ENCODE peak calls at places on chromosomes 6 and 20, in five cellular contexts. I is HFF-Myc, N is fibroblast of mammary gland, R is uterus, V is cardiac muscle cell. S is an unnamed sample.

GRCh38 chr6:34934516-34934915 is 45.5 kb downstream of the ANKS1A start:
- DNase-seq in V (peak; percentile 76), R (peak; percentile 84), N (peak; percentile 68), I (peak; percentile 31), S (no peak)

GRCh38 chr20:59151391-59151790 is 12.2 kb upstream of the ZNF831 start:
- DNase-seq in I (no peak), R (no peak), V (no peak), N (no peak), S (no peak)

GRCh38 chr20:38196016-38196415 is 30.9 kb upstream of the TGM2 start:
- DNase-seq in R (no peak), I (no peak), N (no peak), V (no peak), S (no peak)

GRCh38 chr6:10460096-10460495 is 45.2 kb upstream of the TFAP2A start:
- DNase-seq in R (no peak), N (no peak), V (no peak), I (no peak), S (peak; percentile 56)

GRCh38 chr6:37125779-37126553 is 44.0 kb upstream of the PIM1 start:
- DNase-seq in R (no peak), V (peak; percentile 84), N (no peak), I (no peak), S (no peak)

GRCh38 chr6:122033564-122034181 is 365.8 kb upstream of the HSF2 start:
- DNase-seq in V (peak; percentile 68), I (no peak), R (no peak), N (peak; percentile 71), S (peak; percentile 32)

GRCh38 chr6:109222848-109223247 is 127.5 kb downstream of the CEP57L1 start:
- DNase-seq in I (no peak), N (no peak), V (no peak), R (no peak), S (no peak)

GRCh38 chr20:18754030-18754659 is 59.4 kb upstream of the SCP2D1 start:
- DNase-seq in I (no peak), R (no peak), N (no peak), V (no peak), S (peak; percentile 86)

GRCh38 chr6:76448109-76448508 is 375.6 kb upstream of the IMPG1 start:
- DNase-seq in I (no peak), V (no peak), N (no peak), R (no peak), S (no peak)

GRCh38 chr20:25025986-25026605 is 31.8 kb downstream of the ACSS1 start:
- DNase-seq in I (no peak), V (no peak), R (peak; percentile 10), N (no peak), S (no peak)

GRCh38 chr6:44415424-44415823 is 27.9 kb downstream of the CDC5L start:
- DNase-seq in I (no peak), N (no peak), R (no peak), V (no peak), S (peak; percentile 14)
- TF ChIP-seq CTCF in I (no peak), N (no peak), R (no peak), V (no peak), S (no peak)

DNA sequence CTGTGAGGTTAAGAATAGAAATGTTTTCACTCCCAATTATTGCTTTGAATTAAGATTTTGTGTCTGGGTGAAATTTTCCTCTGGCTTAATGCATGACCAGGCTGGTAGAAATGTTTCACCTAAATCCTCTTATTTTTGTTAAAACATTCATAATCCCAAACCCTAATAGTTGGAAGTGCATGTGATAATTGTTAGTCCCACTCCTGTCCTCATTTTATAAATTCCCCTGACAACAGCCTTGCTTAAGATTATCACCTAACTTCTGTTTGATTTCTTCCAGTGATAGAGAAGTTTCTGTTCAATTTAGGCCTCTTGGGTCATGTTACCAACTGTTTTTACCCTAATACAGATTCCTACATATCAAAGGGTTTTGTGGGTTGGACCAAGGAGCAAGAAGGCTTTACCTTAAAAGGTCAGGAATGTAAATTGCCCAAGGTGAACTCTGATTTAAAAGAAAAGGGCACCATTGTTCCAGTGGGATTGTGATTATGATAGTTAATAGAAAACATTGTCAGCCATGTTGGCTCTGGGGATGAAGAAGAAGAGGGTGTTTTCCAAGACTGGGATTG is 158.7 kb upstream of the CENPW start:
- DNase-seq in I (no peak), N (no peak), V (no peak), R (no peak), S (no peak)
- H3K4me3 ChIP-seq in I (no peak overlapping the region), N (no peak overlapping the region), V (no peak overlapping the region), R (no peak overlapping the region), S (no peak overlapping the region)

GRCh38 chr20:7029005-7029404 is 261.5 kb downstream of the BMP2 start:
- DNase-seq in R (no peak), N (no peak), I (no peak), V (no peak), S (no peak)

GRCh38 chr20:7025635-7026034 is 258.1 kb downstream of the BMP2 start:
- DNase-seq in I (no peak), N (no peak), R (no peak), V (peak; percentile 49), S (no peak)

GRCh38 chr20:7031222-7031621 is 263.7 kb downstream of the BMP2 start:
- DNase-seq in R (no peak), N (no peak), I (no peak), V (no peak), S (no peak)
- TF ChIP-seq CTCF in R (no peak), N (peak; percentile 10), I (peak; percentile 16), V (peak; percentile 32), S (peak; percentile 9)

GRCh38 chr20:49669601-49670189 is 44.0 kb downstream of the B4GALT5 start:
- DNase-seq in I (no peak), V (no peak), R (no peak), N (no peak), S (peak; percentile 87)
- H3K4me3 ChIP-seq in I (no peak overlapping the region), V (no peak overlapping the region), R (no peak overlapping the region), N (no peak overlapping the region), S (peak overlapping the region; percentile 56)

GRCh38 chr6:658244-658643 is 1.3 kb upstream of the HUS1B start:
- DNase-seq in V (peak; percentile 11), R (no peak), I (no peak), N (peak; percentile 30), S (no peak)
- TF ChIP-seq CTCF in V (no peak), R (no peak), I (no peak), N (no peak), S (no peak)

DNA sequence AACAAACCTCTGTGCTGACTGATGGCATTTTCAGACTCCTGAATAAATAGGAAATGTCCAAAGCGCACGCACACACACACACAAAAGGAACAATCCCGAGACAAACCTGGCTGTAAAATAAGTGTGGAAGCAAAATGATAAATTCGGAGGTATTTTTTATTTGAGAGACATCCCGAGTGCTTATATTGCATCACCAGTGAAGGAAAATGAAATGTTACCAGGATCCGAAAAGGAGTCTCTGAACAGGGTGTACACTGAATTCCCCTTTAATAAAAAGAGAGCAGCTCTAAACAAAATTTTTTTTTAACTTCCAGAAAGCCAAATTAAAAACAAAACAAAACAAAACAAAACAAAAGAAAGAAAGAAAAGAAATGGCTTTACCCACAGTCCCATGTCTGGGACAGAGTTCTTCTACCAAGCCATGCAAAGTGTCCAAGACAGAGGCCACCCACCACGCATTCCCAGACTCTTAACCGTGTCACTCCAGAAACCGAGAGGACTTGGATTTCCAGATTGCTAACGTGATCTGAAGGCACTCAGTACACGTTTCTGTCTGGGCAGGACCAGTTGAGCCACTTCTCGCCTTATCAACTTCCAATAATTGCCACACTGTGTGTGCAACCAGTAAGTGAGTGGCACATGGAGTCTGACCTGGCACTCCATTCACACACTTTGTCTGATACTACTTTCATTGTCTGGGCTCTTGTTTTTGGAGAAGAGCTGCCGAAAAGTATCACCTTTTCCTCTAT is 820 bp downstream of the ME1 start:
- DNase-seq in V (peak; percentile 60), N (peak; percentile 46), I (peak; percentile 10), R (no peak), S (peak; percentile 22)
- H3K4me3 ChIP-seq in V (peak overlapping the region; percentile 47), N (peak overlapping the region; percentile 91), I (peak overlapping the region; percentile 72), R (peak overlapping the region; percentile 44), S (peak overlapping the region; percentile 57)

GRCh38 chr20:44961024-44961866 is 1.0 kb upstream of the TOMM34 start:
- DNase-seq in R (no peak), N (no peak), V (no peak), I (no peak), S (no peak)

GRCh38 chr20:44958276-44958675 is 1.9 kb downstream of the TOMM34 start:
- DNase-seq in V (no peak), I (no peak), R (no peak), N (no peak), S (no peak)

GRCh38 chr20:44959896-44960852 is at the start of gene TOMM34:
- DNase-seq in V (peak; percentile 98), I (peak; percentile 73), R (peak; percentile 94), N (peak; percentile 88), S (peak; percentile 95)

GRCh38 chr20:44961868-44962267 is 1.7 kb upstream of the TOMM34 start:
- DNase-seq in N (peak; percentile 84), R (no peak), V (no peak), I (no peak), S (no peak)

GRCh38 chr20:44959082-44959895 is 908 bp downstream of the TOMM34 start:
- DNase-seq in N (peak; percentile 83), R (no peak), V (peak; percentile 30), I (no peak), S (peak; percentile 69)
- TF ChIP-seq CTCF in N (no peak), R (no peak), V (peak; percentile 11), I (no peak), S (no peak)

DNA sequence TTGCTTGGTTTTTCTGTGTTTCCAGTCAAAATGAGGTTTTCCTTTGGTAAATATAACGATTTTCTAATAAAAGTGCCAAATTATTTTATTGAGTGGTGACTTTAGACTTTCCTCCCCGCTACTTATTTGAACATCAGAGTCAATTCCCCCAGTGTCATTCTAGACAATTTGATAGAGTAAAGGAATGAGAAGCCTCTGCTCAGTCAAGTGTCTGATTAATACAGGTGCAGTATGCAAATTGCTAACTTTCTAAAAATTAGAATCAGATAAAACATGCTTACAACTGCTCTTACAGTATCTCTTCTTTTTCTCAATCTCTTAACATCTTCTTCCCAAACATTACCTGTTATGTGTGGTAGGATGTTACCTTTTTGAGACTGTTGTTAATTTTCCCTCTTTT is 148.7 kb downstream of the CD83 start:
- DNase-seq in I (no peak), V (no peak), N (no peak), R (no peak), S (no peak)
- H3K4me3 ChIP-seq in I (no peak overlapping the region), V (no peak overlapping the region), N (no peak overlapping the region), R (no peak overlapping the region), S (no peak overlapping the region)

DNA sequence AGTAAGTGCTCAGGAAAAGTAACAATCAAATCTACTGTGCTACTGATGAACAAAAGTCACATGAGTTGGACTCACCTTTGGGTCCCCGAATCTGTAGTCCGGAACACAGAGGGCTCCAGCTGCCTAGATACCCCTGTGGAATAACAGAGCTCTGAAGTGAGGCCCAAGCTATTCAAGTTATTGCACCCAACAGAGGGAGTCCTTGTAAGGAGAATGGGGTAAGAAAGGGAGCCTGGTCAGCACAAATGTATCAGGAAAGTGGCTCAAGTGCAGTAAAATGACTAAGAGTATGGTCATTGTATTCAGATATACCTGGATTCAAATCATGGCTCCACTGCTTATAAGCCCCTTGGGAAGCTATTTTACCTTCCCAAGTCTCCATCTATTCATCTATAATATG is 20.9 kb downstream of the EDN1 start:
- DNase-seq in R (no peak), N (no peak), V (no peak), I (no peak), S (no peak)
- TF ChIP-seq CTCF in R (no peak), N (no peak), V (peak; percentile 20), I (no peak), S (no peak)